ENCODE peak calls at places on chromosomes 3 and 15, in four cellular contexts. Q is cardiac fibroblast, L is AG04449, I is body of pancreas. T is an unnamed sample.

GRCh38 chr3:3836845-3837244 is 37.6 kb downstream of the LRRN1 start:
- DNase-seq in L (no peak), Q (no peak), I (no peak), T (no peak)

GRCh38 chr3:11136871-11137626 is 17.2 kb upstream of the HRH1 start:
- DNase-seq in I (no peak), Q (peak; percentile 100), L (peak; percentile 100), T (no peak)

GRCh38 chr15:48143856-48144255 is 23.1 kb downstream of the SLC24A5 start:
- DNase-seq in L (no peak), I (no peak), Q (peak; percentile 3), T (no peak)

GRCh38 chr3:107641572-107642307 is 119.0 kb downstream of the BBX start:
- DNase-seq in L (no peak), I (no peak), Q (peak; percentile 48), T (peak; percentile 20)

GRCh38 chr3:31196881-31197364 is 302.5 kb upstream of the GADL1 start:
- DNase-seq in I (no peak), L (peak; percentile 89), Q (peak; percentile 80), T (no peak)

GRCh38 chr15:73677146-73677607 is 7.0 kb upstream of the CD276 start:
- DNase-seq in I (peak; percentile 80), L (no peak), Q (peak; percentile 78), T (peak; percentile 60)

GRCh38 chr3:52025453-52025852 is 29.8 kb upstream of the RPL29 start:
- DNase-seq in I (no peak), L (no peak), Q (no peak), T (no peak)

GRCh38 chr3:192482391-192482790 is 244.9 kb downstream of the FGF12 start:
- DNase-seq in I (no peak), L (no peak), Q (peak; percentile 69), T (no peak)

GRCh38 chr3:111128884-111129283 is 57.3 kb downstream of the NECTIN3 start:
- DNase-seq in Q (no peak), L (no peak), I (no peak), T (no peak)

GRCh38 chr3:180870008-180870733 is 42.3 kb upstream of the FXR1 start:
- DNase-seq in I (peak; percentile 46), L (no peak), Q (peak; percentile 10), T (no peak)

GRCh38 chr3:138469869-138470268 is 35.5 kb downstream of the ESYT3 start:
- DNase-seq in I (no peak), L (no peak), Q (no peak), T (no peak)

GRCh38 chr3:129371041-129371826 is 57.2 kb downstream of the EFCAB12 start:
- DNase-seq in L (no peak), I (no peak), Q (no peak), T (no peak)

GRCh38 chr15:31091531-31091930 is 10.0 kb downstream of the TRPM1 start:
- DNase-seq in Q (peak; percentile 69), L (peak; percentile 16), I (no peak), T (no peak)

GRCh38 chr3:33586402-33586801 is 131.7 kb downstream of the CLASP2 start:
- DNase-seq in L (no peak), Q (no peak), I (no peak), T (no peak)

GRCh38 chr15:78810377-78811123 is 714 bp downstream of the ADAMTS7 start:
- DNase-seq in Q (peak; percentile 58), I (peak; percentile 30), L (no peak), T (no peak)

GRCh38 chr15:101554115-101554915 is 64.8 kb upstream of the PCSK6 start:
- DNase-seq in I (no peak), L (no peak), Q (peak; percentile 5), T (no peak)

GRCh38 chr15:88878720-88879184 is 16.6 kb downstream of the HAPLN3 start:
- DNase-seq in I (peak; percentile 53), L (no peak), Q (peak; percentile 58), T (peak; percentile 57)

GRCh38 chr15:73941871-73942635 is 15.8 kb downstream of the LOXL1 start:
- DNase-seq in I (no peak), L (no peak), Q (no peak), T (no peak)

GRCh38 chr3:24591661-24592555 is 97.3 kb upstream of the THRB start:
- DNase-seq in L (no peak), Q (peak; percentile 64), I (no peak), T (no peak)

GRCh38 chr3:60243456-60243855 is 1007.8 kb downstream of the FHIT start:
- DNase-seq in L (no peak), I (no peak), Q (no peak), T (no peak)

GRCh38 chr3:102060814-102061213 is 211.5 kb downstream of the NFKBIZ start:
- DNase-seq in L (no peak), I (no peak), Q (peak; percentile 37), T (peak; percentile 54)

GRCh38 chr15:40160021-40160420 is 848 bp upstream of the BUB1B start:
- DNase-seq in I (no peak), L (no peak), Q (no peak), T (no peak)

GRCh38 chr3:126487151-126487771 is 11.6 kb upstream of the ZXDC start:
- DNase-seq in Q (peak; percentile 31), I (no peak), L (no peak), T (no peak)

GRCh38 chr3:168952551-168952950 is 711.0 kb downstream of the MECOM start:
- DNase-seq in I (no peak), L (no peak), Q (peak; percentile 67), T (peak; percentile 5)

GRCh38 chr3:183555541-183556081 is at the start of gene KLHL6:
- DNase-seq in Q (peak; percentile 36), I (no peak), L (no peak), T (peak; percentile 89)

GRCh38 chr15:25237291-25237978 is 201.4 kb downstream of the UBE3A start:
- DNase-seq in I (no peak), L (no peak), Q (no peak), T (no peak)

GRCh38 chr15:68631621-68632051 is 52.8 kb downstream of the CORO2B start:
- DNase-seq in Q (no peak), L (no peak), I (no peak), T (no peak)

DNA sequence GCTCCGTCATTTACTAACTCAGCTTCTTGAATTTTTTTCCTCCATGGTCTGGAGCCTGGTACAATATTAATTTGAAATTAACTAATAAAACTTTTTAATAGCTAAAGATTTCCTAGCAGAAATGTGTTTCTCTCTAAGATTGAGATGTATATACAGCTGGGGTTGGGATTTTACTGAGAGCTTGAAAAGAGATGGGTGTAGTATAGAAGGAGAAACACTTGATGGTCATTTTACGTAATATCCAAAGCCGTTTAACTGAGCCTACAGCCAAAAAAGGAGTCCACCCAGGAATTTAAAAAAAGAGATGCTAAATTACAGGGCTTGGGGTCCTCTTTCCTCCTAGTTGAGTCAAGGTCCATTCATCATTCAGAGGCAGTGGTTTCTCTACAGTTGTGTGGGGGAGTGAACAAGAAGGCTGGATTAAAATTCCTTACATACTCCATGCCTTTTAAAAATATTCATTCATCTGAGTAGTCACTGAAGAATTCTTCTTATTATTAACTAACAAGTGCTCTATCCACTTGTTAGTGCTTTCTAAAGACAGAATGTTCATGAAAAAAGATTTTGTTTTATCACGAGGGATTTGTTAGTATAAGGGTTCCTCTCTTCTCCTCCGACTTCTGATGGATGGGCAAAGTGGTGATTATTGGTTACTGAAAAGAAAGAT is 255.3 kb upstream of the IL12A start:
- DNase-seq in L (peak; percentile 72), Q (peak; percentile 80), I (no peak), T (no peak)
- H3K4me3 ChIP-seq in L (peak overlapping the region; percentile 16), Q (no peak overlapping the region), I (no peak overlapping the region), T (no peak overlapping the region)

GRCh38 chr15:28876131-28876844 is 9.5 kb upstream of the APBA2 start:
- DNase-seq in Q (no peak), I (no peak), L (no peak), T (no peak)

GRCh38 chr15:28873006-28873405 is 12.8 kb upstream of the APBA2 start:
- DNase-seq in I (peak; percentile 75), L (no peak), Q (no peak), T (no peak)

GRCh38 chr15:28875461-28875965 is 10.3 kb upstream of the APBA2 start:
- DNase-seq in Q (no peak), L (no peak), I (no peak), T (no peak)

GRCh38 chr15:28871168-28871567 is 14.6 kb upstream of the APBA2 start:
- DNase-seq in L (no peak), Q (no peak), I (no peak), T (no peak)

GRCh38 chr15:28873585-28874139 is 12.1 kb upstream of the APBA2 start:
- DNase-seq in Q (no peak), I (peak; percentile 59), L (no peak), T (no peak)
- TF ChIP-seq CTCF in Q (no peak), I (no peak), L (peak; percentile 29), T (no peak)

DNA sequence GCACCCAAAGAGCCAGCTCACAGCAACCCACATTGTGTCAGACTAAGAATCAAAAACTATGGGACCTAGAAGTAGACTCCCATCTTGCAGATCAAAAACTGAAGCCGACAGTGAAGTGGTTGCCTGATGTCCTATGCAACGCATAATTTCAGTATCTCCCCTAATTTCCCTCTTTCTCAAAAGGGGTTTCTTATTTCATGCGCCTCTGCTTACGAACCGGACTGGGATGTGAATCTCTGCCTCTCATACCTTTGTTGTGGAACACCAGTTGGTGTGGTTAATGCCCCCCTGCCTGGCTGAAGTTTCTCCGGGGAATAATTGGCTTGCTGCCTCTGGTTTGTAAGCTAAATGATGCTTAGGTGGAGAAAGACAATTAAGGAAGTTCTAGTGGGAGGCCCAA is 514 bp upstream of the FAM174B start:
- DNase-seq in L (no peak), Q (no peak), I (no peak), T (no peak)
- H3K4me3 ChIP-seq in L (no peak overlapping the region), Q (no peak overlapping the region), I (no peak overlapping the region), T (peak overlapping the region; percentile 65)

DNA sequence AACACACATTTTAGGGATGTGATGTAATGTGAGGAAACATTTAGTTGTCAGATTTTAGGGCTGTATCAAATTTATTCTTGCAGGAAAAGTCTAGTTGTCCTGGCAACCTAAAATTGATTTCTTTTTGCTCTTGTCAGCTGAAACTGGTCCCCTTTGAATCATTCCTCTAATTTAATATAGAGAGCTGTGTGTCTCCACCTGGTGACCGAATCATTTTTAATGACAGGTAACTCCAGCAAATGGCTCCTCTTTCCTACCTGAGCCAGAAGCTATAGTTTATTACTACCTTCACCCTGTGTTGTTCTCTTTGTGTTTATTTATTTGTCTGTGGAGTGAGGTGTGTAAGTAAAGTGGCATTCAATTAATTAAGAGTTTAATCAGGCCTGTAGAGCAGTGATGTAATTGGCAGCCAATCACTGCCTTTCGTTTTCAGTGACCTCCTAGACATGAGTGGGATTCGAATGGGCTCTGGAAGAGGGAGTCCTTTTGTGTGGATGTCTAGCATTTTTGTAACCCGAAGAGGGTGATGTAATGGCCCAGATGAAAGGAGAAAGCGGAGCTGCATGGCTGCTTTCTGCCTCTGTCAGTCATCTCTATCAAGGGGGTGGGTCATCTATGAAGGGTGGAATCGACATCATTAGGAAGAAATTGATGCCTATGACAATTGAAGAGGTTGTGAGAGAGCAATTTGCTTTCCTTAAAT is 125.9 kb downstream of the LPP start:
- DNase-seq in Q (no peak), I (no peak), L (no peak), T (no peak)
- TF ChIP-seq CTCF in Q (no peak), I (no peak), L (no peak), T (no peak)

T was measured in GM12865.